ENCODE peak calls at places on chromosomes 16 and 17, in seven cellular contexts. P is astrocyte of the spinal cord, O is PC-3, X is H1, M is left ventricle myocardium inferior, N is prostate gland, J is cardiac muscle cell. D is an unnamed sample.

GRCh38 chr17:17899486-17899885 is 62.7 kb upstream of the SREBF1 start:
- DNase-seq in N (no peak), P (no peak), M (no peak), J (no peak), O (no peak), X (no peak), D (no peak)

GRCh38 chr17:1007310-1008007 is 10.5 kb downstream of the TIMM22 start:
- DNase-seq in N (no peak), O (no peak), M (no peak), P (no peak), X (no peak), J (no peak), D (no peak)

GRCh38 chr17:26818736-26819135 is 475.2 kb upstream of the WSB1 start:
- DNase-seq in N (no peak), O (no peak), J (peak), X (peak), M (no peak), P (peak), D (peak)

GRCh38 chr16:50299508-50300105 is 33.3 kb downstream of the ADCY7 start:
- DNase-seq in P (no peak), X (no peak), M (no peak), N (no peak), J (no peak), O (no peak), D (no peak)

GRCh38 chr17:3710951-3711383 is 12.7 kb upstream of the HASPIN start:
- DNase-seq in O (peak), N (no peak), P (peak), J (peak), M (no peak), X (no peak), D (peak)

GRCh38 chr16:31202402-31203385 is at the start of gene PYCARD:
- DNase-seq in J (peak), M (peak), P (peak), N (peak), O (peak), X (no peak), D (peak)

GRCh38 chr17:44981221-44981968 is 13.3 kb upstream of the C1QL1 start:
- DNase-seq in M (no peak), X (no peak), J (peak), O (peak), P (peak), N (no peak), D (peak)

GRCh38 chr17:46772013-46772878 is 46.2 kb downstream of the WNT3 start:
- DNase-seq in X (peak), O (peak), P (no peak), J (no peak), N (no peak), M (peak), D (no peak)

GRCh38 chr17:62941358-62941991 is 24.6 kb upstream of the TANC2 start:
- DNase-seq in J (no peak), O (no peak), X (no peak), N (no peak), M (no peak), P (no peak), D (peak)

GRCh38 chr16:27350006-27350405 is 36.2 kb downstream of the IL4R start:
- DNase-seq in J (no peak), P (no peak), X (no peak), O (no peak), N (no peak), M (no peak), D (no peak)

GRCh38 chr16:27476240-27476639 is 73.5 kb downstream of the GTF3C1 start:
- DNase-seq in N (no peak), J (no peak), O (no peak), M (no peak), X (no peak), P (no peak), D (no peak)

DNA sequence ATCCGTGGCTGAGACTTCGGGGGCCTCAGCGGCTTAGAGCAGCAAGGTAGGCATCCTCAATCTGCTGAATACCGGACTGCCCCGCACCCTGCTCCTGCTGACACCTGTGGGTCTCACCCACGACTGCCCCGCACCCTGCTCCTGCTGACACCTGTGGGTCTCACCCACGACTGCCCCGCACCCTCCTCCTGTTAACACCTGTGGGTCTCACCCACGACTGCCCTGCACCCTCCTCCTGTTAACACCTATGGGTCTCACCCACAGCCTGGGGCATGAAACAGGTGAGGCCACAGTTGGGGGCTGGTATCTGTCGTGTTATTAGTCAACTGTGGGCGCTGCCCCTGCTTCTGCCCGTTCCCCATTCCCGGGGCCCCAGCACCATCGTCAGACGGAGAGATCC is 36.3 kb upstream of the PABPN1L start:
- DNase-seq in P (no peak), M (no peak), N (no peak), O (no peak), J (no peak), X (no peak), D (no peak)
- H3K4me3 ChIP-seq in P (no peak), M (no peak), N (no peak), O (no peak), J (no peak), X (no peak), D (no peak)

DNA sequence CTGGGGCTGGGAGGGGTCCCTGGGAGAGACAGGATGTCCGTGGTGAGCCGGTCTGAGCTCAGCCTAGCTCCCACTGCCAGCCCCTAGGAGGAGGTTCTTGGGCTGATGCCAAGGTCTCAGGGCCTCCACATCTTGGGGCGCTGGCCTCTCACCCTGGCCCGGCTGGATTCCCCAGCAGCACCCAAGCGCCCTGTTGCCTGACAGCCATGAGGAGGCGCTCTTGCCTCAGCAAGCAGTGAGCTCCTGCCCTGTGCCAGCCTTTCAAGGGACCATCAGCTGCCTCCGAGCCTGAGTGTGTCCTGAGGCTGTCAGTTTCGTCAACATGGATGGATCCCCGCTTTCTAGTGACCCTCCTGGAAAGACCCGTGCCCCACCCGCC is 234.9 kb upstream of the CIBAR2 start:
- DNase-seq in P (no peak), J (peak), O (no peak), N (peak), M (no peak), X (no peak), D (peak)
- TF ChIP-seq CTCF in P (peak), J (peak), O (no peak), N (peak), M (peak), X (peak), D (peak)

GRCh38 chr17:64041912-64042311 is 21.5 kb upstream of the ICAM2 start:
- DNase-seq in J (no peak), N (no peak), P (no peak), X (no peak), O (no peak), M (no peak), D (no peak)
- H3K4me3 ChIP-seq in J (no peak), N (no peak), P (no peak), X (no peak), O (no peak), M (no peak), D (no peak)

DNA sequence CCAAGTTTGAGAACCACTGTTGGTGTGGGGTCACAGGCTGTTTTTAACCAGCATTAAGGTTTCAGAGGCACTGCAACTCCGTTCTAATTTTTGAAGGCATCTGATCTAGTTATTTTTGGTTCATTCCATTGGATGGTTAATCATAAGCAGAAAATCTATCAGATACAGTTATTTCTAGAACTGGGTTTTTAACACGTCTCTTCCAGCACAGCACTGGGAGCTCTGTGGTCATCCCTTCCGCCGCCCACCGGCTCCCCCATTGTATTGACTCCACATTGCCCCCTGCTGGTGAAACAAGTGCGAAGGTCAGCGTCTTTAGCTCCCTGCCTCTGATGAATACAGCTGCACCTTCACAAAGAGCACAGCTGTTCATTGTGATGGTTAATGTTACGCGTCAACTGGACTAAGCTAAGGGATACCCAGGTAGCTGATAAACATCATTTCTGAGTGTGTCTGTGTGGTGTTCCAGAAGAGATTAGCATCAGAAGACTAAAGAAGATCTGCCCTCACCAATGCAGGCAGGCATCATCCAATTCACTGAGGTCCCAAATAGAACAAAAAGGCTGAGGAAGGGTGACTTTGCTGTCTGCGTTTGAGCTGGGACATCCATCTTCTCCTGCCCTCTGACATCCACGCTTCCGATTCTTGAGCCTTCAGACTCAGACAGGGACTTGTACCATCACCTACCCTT is 8.5 kb downstream of the CCL18 start:
- DNase-seq in J (peak), N (peak), O (peak), X (peak), M (no peak), P (no peak), D (peak)
- TF ChIP-seq CTCF in J (peak), N (peak), O (peak), X (peak), M (peak), P (peak), D (peak)

DNA sequence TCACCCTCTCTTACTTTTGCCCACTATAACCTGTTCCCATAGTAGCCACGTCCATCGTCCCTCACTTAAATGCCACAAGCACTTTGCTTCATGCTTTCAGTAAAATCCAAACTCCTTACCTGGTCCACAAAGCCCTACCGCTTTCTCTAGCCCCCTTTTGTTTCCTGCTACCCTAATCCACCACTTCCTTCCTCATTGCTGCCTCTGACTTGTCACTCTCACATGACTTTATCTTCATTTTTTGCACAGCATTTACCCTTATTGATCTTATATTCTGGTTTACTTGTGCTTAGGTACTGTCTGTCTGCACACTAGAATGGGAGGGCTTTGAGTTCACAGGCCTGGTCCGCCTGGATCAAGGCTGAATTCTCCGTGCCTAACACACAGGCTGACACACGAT is 340.0 kb downstream of the XYLT1 start:
- DNase-seq in X (no peak), N (no peak), O (no peak), P (no peak), M (no peak), J (no peak), D (no peak)
- H3K4me3 ChIP-seq in X (no peak), N (no peak), O (no peak), P (no peak), M (no peak), J (no peak), D (no peak)

GRCh38 chr16:56679813-56680212 is 2.5 kb upstream of the MT1X start:
- DNase-seq in X (no peak), M (no peak), O (peak), J (no peak), N (no peak), P (no peak), D (no peak)
- TF ChIP-seq CTCF in X (no peak), M (no peak), O (no peak), J (no peak), N (no peak), P (no peak), D (no peak)